ENCODE peak calls at places on chromosome 19, in seven cellular contexts. V, W, P, C, B, J and X are unnamed samples.

GRCh38 chr19:29526730-29527499 is 1.1 kb downstream of the VSTM2B start:
- DNase-seq in V (no peak), W (no peak), P (no peak), C (no peak), B (no peak), J (no peak), X (peak; percentile 6)

GRCh38 chr19:5828661-5829566 is 10.6 kb downstream of the FUT6 start:
- DNase-seq in V (no peak), W (peak; percentile 8), P (no peak), C (no peak), B (no peak), J (no peak), X (peak; percentile 83)

GRCh38 chr19:40671404-40671803 is 19.0 kb downstream of the NUMBL start:
- DNase-seq in V (no peak), W (no peak), P (no peak), C (no peak), B (no peak), J (no peak), X (no peak)

GRCh38 chr19:51607077-51607476 is 23.1 kb downstream of the SIGLEC5 start:
- DNase-seq in V (no peak), W (peak; percentile 43), P (no peak), C (no peak), B (no peak), J (no peak), X (no peak)

GRCh38 chr19:35557539-35558399 is 5.7 kb downstream of the ATP4A start:
- DNase-seq in V (peak; percentile 21), W (peak; percentile 57), P (peak; percentile 68), C (peak; percentile 37), B (no peak), J (peak; percentile 51), X (peak; percentile 83)

GRCh38 chr19:39847525-39847924 is 1.3 kb upstream of the FBL start:
- DNase-seq in V (no peak), W (no peak), P (no peak), C (no peak), B (no peak), J (no peak), X (no peak)

GRCh38 chr19:43562698-43563241 is 12.6 kb downstream of the XRCC1 start:
- DNase-seq in V (peak; percentile 70), W (peak; percentile 94), P (peak; percentile 77), C (peak; percentile 92), B (peak; percentile 91), J (no peak), X (peak; percentile 97)

GRCh38 chr19:34428549-34429285 is 536 bp downstream of the UBA2 start:
- DNase-seq in V (no peak), W (peak; percentile 65), P (peak; percentile 52), C (peak; percentile 40), B (peak; percentile 52), J (no peak), X (peak; percentile 48)

GRCh38 chr19:11421607-11422098 is 2.5 kb upstream of the RGL3 start:
- DNase-seq in V (peak; percentile 17), W (peak; percentile 39), P (peak; percentile 42), C (no peak), B (peak; percentile 70), J (no peak), X (no peak)

GRCh38 chr19:796692-797527 is at the start of gene PTBP1:
- DNase-seq in V (peak; percentile 98), W (peak; percentile 100), P (peak; percentile 100), C (peak; percentile 100), B (peak; percentile 100), J (peak; percentile 100), X (peak; percentile 100)

GRCh38 chr19:795691-796581 is 1.3 kb upstream of the PTBP1 start:
- DNase-seq in V (no peak), W (no peak), P (peak; percentile 31), C (no peak), B (peak; percentile 71), J (no peak), X (no peak)

GRCh38 chr19:793775-794174 is 3.5 kb upstream of the PTBP1 start:
- DNase-seq in V (no peak), W (no peak), P (no peak), C (no peak), B (no peak), J (no peak), X (no peak)

GRCh38 chr19:797528-798414 is 519 bp downstream of the PTBP1 start:
- DNase-seq in V (peak; percentile 85), W (peak; percentile 93), P (peak; percentile 94), C (peak; percentile 85), B (peak; percentile 95), J (peak; percentile 59), X (peak; percentile 96)

DNA sequence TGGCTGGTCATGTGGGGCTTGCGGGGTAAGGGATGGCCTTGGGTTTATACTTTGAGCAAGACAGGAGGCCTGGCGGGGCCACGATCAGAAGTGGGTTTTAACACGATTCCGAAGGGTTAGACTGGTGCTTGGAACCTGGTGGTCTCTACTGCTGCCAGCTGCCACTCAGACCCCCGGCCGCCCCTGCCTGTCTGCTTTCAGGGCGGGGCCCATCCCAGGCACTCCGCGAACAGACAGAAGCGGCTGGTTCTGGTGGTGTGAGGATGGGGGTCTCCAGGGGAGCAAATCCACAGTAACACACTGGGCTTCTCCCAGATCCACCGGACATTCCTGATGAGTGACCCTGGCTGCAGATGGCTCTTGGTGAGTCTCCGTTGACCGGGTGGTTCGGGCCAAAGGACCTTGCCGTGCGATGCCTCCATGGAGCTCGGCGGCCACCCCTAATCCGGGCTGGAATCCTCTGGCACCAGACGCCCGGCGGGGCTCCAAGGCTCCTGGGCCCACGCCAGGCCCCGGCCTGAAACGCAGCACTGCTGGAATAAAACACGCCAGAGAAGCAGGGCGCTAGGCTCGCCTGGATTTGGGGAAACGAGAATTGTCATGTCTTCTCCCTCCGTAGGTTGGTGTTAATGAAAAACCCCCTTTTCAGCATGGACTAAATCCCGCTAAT is 2.1 kb upstream of the PTBP1 start:
- DNase-seq in V (no peak), W (no peak), P (peak; percentile 60), C (no peak), B (no peak), J (no peak), X (no peak)
- H3K4me1 ChIP-seq in V (peaks cover 22% of the 10 kb centered on the region), W (peaks cover 25% of the 10 kb centered on the region), P (peaks cover 25% of the 10 kb centered on the region), C (peaks cover 7% of the 10 kb centered on the region), B (peaks cover 22% of the 10 kb centered on the region), J (peaks cover 10% of the 10 kb centered on the region), X (peaks cover 21% of the 10 kb centered on the region)

GRCh38 chr19:16366056-16366432 is 41.4 kb downstream of the KLF2 start:
- DNase-seq in V (no peak), W (no peak), P (no peak), C (no peak), B (peak; percentile 41), J (no peak), X (no peak)
- H3K4me1 ChIP-seq in V (peaks cover 96% of the 10 kb centered on the region), W (peaks cover 98% of the 10 kb centered on the region), P (peaks cover 21% of the 10 kb centered on the region), C (no peaks in the 10 kb centered on the region), B (peaks cover 36% of the 10 kb centered on the region), J (no peaks in the 10 kb centered on the region), X (no peaks in the 10 kb centered on the region)

DNA sequence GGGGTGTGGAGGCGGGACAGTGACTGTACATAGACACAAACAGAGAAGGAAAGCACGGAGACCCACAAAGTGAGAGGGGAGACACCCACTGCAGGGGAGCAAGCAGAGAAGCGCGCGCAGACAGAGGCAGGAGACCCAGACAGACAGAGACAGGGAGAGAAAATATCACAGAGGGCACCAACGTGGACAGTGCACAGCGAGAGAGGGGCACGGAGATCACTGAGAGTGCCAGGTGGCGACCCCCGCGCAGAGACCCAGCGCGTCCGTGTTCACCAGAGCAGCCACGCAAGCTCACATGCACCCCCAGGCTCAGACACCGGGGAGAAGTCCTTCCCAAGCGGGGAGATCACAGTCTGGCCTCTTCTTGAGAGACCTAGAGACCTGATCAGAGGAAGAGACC is 1.4 kb upstream of the CACNG7 start:
- DNase-seq in V (no peak), W (no peak), P (no peak), C (no peak), B (peak; percentile 19), J (no peak), X (no peak)
- H3K4me1 ChIP-seq in V (peaks cover 25% of the 10 kb centered on the region), W (peaks cover 17% of the 10 kb centered on the region), P (peaks cover 8% of the 10 kb centered on the region), C (no peaks in the 10 kb centered on the region), B (peaks cover 2% of the 10 kb centered on the region), J (no peaks in the 10 kb centered on the region), X (peaks cover 8% of the 10 kb centered on the region)

DNA sequence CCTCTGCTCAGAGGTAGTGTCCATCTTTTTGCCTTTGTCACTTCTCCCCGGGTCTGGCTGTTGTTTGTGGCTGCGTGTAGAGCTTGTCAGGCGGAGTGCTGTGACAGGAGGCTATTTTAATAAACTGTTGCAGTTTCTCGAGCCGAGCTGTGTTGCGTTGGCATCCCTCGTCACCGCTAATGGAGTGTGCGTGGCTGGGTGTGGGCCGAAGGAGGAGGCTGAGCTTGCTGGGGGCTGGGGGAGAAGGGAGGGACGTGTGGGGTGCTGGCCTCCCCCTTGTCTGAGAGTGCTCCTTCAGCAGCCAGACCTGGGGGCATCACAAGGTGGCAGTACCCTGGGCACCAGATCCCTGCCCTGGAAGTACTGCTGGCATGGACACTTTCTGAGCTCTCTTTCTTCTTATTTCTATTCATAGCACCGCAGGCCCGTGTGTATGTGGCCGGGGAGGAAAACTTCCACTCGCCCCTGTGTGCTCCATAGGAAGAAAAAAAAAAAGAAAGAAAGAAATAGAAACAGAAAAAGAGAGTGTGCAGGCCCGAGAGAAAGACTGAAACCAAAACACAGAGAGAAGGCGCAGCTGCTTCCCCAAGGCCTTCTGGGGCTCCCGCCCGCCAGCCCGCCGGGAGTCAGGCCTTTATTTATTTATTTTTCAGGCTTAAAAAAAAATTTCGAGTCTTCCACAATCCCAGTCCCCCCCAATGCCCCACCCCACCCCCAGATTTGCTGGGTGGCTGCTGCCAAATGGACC is 27.0 kb downstream of the NFIX start:
- DNase-seq in V (no peak), W (no peak), P (peak; percentile 63), C (peak; percentile 70), B (no peak), J (no peak), X (no peak)
- H3K4me1 ChIP-seq in V (peaks cover 16% of the 10 kb centered on the region), W (peaks cover 17% of the 10 kb centered on the region), P (peaks cover 88% of the 10 kb centered on the region), C (peaks cover 25% of the 10 kb centered on the region), B (peaks cover 38% of the 10 kb centered on the region), J (peaks cover 5% of the 10 kb centered on the region), X (peaks cover 53% of the 10 kb centered on the region)

DNA sequence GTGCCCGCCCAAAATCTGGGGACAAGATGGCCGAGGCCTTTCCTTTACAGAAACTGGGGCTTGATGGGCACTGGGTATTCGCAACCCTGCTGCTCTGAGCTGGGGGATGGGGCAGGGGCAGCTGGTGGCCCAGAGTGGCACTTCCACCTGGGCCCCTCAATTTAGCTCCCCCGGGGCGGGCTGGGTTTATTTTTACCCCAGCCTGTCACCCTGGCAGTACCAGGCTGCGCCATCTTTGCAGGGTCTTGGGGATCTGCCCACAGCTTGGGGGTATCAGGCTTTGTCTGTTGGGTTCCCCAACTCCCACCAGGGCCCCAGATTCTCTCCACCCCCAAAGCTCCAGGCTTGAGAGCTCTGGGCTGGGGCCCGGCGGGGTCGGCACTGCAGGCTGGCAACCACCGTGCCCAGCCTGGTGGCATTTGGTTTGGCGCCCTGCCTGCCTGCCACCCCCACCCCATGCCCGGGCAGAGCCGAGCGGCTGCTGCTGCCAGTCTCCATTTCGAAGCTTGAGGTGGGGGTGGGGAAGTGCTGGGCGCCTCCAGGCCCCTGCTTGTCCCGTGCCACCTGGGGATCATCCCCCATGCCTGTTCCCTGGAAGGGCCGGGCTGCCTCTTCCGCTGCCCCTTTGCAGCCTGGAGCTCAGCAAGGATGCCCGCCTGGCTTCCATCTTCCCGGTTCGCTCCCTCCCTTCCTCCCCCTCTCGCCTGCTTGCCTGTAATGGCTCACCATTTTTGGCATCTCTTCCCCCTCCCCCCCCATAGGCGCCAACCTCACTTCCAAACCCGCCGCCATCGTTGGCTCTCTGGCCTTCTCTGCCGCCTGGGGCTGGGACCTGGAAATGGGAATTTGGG is 11.4 kb downstream of the NFIX start:
- DNase-seq in V (no peak), W (no peak), P (peak; percentile 81), C (no peak), B (peak; percentile 43), J (no peak), X (no peak)
- H3K4me1 ChIP-seq in V (peaks cover 2% of the 10 kb centered on the region), W (no peaks in the 10 kb centered on the region), P (peaks cover 79% of the 10 kb centered on the region), C (peaks cover 34% of the 10 kb centered on the region), B (peaks cover 17% of the 10 kb centered on the region), J (no peaks in the 10 kb centered on the region), X (no peaks in the 10 kb centered on the region)